ENCODE peak calls at places on chromosomes 1 and 21, in seven cellular contexts. U is cardiac muscle cell, I is MCF 10A, S is endodermal cell, H is H9, M is tibial nerve, N is endothelial cell. F is an unnamed sample.

GRCh38 chr1:206581571-206581981 is 30.7 kb downstream of the EIF2D start:
- DNase-seq in U (peak), I (no peak), S (no peak), H (no peak), M (peak), N (no peak), F (no peak)

GRCh38 chr1:88655685-88656299 is 28.3 kb upstream of the PKN2 start:
- DNase-seq in U (peak), I (peak), S (no peak), H (no peak), M (no peak), N (no peak), F (no peak)

GRCh38 chr1:183956559-183957188 is 80.9 kb downstream of the COLGALT2 start:
- DNase-seq in U (peak), I (peak), S (no peak), H (no peak), M (peak), N (no peak), F (no peak)

GRCh38 chr1:245822997-245823396 is 668.2 kb downstream of the KIF26B start:
- DNase-seq in U (peak), I (peak), S (no peak), H (no peak), M (no peak), N (no peak), F (no peak)

GRCh38 chr1:16111771-16112557 is 38.5 kb upstream of the FAM131C start:
- DNase-seq in U (peak), I (no peak), S (peak), H (peak), M (peak), N (no peak), F (no peak)

GRCh38 chr1:155009221-155009711 is 6.7 kb downstream of the ZBTB7B start:
- DNase-seq in U (no peak), I (no peak), S (no peak), H (no peak), M (no peak), N (no peak), F (no peak)

GRCh38 chr21:25240974-25241373 is 366.3 kb downstream of the MRPL39 start:
- DNase-seq in U (no peak), I (no peak), S (no peak), H (no peak), M (no peak), N (no peak), F (no peak)

GRCh38 chr1:245888809-245889208 is 618.3 kb downstream of the SMYD3 start:
- DNase-seq in U (peak), I (peak), S (peak), H (no peak), M (no peak), N (peak), F (no peak)

GRCh38 chr1:194873328-194873923 is 1687.0 kb upstream of the B3GALT2 start:
- DNase-seq in U (peak), I (peak), S (no peak), H (no peak), M (no peak), N (no peak), F (no peak)

GRCh38 chr1:229643996-229644748 is 18.1 kb downstream of the URB2 start:
- DNase-seq in U (peak), I (no peak), S (no peak), H (no peak), M (no peak), N (no peak), F (no peak)

GRCh38 chr1:151790940-151791651 is 796 bp upstream of the TDRKH start:
- DNase-seq in U (no peak), I (no peak), S (peak), H (no peak), M (no peak), N (peak), F (no peak)

GRCh38 chr1:9728451-9729295 is 77.1 kb downstream of the PIK3CD start:
- DNase-seq in U (no peak), I (peak), S (no peak), H (no peak), M (no peak), N (no peak), F (no peak)

GRCh38 chr1:247639381-247639981 is 34.1 kb downstream of the OR2G3 start:
- DNase-seq in U (peak), I (no peak), S (peak), H (peak), M (peak), N (no peak), F (peak)

GRCh38 chr1:23799570-23800395 is 771 bp downstream of the GALE start:
- DNase-seq in U (peak), I (peak), S (peak), H (peak), M (no peak), N (peak), F (no peak)

GRCh38 chr1:107057197-107058133 is 991 bp downstream of the PRMT6 start:
- DNase-seq in U (peak), I (peak), S (peak), H (peak), M (peak), N (peak), F (peak)

GRCh38 chr1:89149229-89149628 is 23.3 kb upstream of the GBP2 start:
- DNase-seq in U (peak), I (no peak), S (peak), H (peak), M (no peak), N (peak), F (no peak)

GRCh38 chr1:30515746-30516504 is 207.5 kb downstream of the MATN1 start:
- DNase-seq in U (no peak), I (no peak), S (peak), H (peak), M (no peak), N (no peak), F (peak)

GRCh38 chr1:151968058-151968457 is 25.6 kb downstream of the S100A10 start:
- DNase-seq in U (peak), I (peak), S (peak), H (peak), M (peak), N (no peak), F (no peak)

GRCh38 chr1:180931529-180931928 is 18.8 kb downstream of the KIAA1614 start:
- DNase-seq in U (no peak), I (no peak), S (no peak), H (no peak), M (no peak), N (no peak), F (no peak)

GRCh38 chr1:63674865-63675815 is 81.9 kb downstream of the PGM1 start:
- DNase-seq in U (peak), I (peak), S (no peak), H (no peak), M (no peak), N (no peak), F (no peak)

GRCh38 chr1:9250586-9251381 is 16.2 kb downstream of the H6PD start:
- DNase-seq in U (no peak), I (no peak), S (peak), H (no peak), M (no peak), N (no peak), F (no peak)

GRCh38 chr1:83857108-83857507 is 141.8 kb downstream of the TTLL7 start:
- DNase-seq in U (peak), I (peak), S (no peak), H (no peak), M (no peak), N (no peak), F (no peak)

GRCh38 chr1:180181048-180181447 is 26.4 kb downstream of the QSOX1 start:
- DNase-seq in U (no peak), I (peak), S (peak), H (no peak), M (peak), N (peak), F (peak)

GRCh38 chr1:32927441-32927840 is 26.3 kb upstream of the TMEM54 start:
- DNase-seq in U (no peak), I (no peak), S (no peak), H (no peak), M (no peak), N (no peak), F (no peak)

GRCh38 chr1:29504266-29504665 is 267.9 kb downstream of the PTPRU start:
- DNase-seq in U (no peak), I (no peak), S (peak), H (no peak), M (no peak), N (no peak), F (no peak)

GRCh38 chr1:246450485-246451251 is 56.4 kb downstream of the SMYD3 start:
- DNase-seq in U (peak), I (peak), S (no peak), H (no peak), M (no peak), N (no peak), F (no peak)

DNA sequence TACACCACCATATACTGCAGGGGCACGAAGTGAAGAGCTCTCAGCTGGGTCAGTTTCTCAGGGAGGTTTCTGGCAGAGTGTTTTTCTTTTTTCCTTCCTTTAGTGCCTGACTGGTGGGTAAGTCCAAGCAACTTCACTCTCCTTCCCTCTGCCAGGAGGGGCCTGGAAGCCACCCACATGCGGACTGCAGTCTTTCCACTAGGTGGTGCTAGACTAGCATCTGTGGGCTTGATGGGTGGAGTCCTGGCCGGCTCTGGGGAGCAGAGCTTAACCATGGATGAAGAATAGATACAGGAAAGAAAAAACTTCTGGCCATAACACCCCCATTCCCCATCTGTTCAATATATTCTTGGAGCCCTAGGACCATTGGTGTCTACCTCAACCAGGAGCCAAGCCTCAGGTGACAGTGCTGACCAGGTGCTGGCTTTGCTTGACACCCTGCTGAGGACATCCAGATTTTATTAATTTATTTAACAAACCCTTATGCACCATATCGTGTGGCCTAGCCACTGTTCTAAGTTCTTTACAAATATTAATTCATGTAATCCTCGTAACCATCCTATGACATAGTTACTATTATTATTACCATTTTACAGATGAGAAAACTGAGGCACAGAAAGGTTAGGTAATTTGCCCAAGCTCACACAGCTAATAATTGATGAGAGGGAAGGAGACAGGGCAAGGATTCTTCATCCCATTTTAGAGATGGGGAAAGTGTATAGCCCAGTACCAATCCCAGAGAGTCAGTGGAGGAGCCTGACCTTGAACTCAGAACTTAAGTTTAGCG is 126.7 kb upstream of the CSF3R start:
- DNase-seq in U (peak), I (peak), S (peak), H (peak), M (peak), N (peak), F (no peak)
- TF ChIP-seq CTCF in U (peak), I (peak), S (peak), H (peak), M (peak), N (peak), F (peak)

GRCh38 chr1:178587975-178588374 is 75.1 kb downstream of the TEX35 start:
- DNase-seq in U (no peak), I (no peak), S (no peak), H (no peak), M (no peak), N (no peak), F (no peak)
- TF ChIP-seq CTCF in U (peak), I (no peak), S (peak), H (peak), M (no peak), N (no peak), F (peak)

GRCh38 chr1:204207136-204207616 is 6.6 kb downstream of the GOLT1A start:
- DNase-seq in U (peak), I (peak), S (peak), H (peak), M (peak), N (peak), F (no peak)
- TF ChIP-seq CTCF in U (peak), I (peak), S (peak), H (peak), M (peak), N (peak), F (peak)

GRCh38 chr1:241503444-241503843 is 16.1 kb downstream of the FH start:
- DNase-seq in U (no peak), I (no peak), S (no peak), H (no peak), M (no peak), N (no peak), F (no peak)

DNA sequence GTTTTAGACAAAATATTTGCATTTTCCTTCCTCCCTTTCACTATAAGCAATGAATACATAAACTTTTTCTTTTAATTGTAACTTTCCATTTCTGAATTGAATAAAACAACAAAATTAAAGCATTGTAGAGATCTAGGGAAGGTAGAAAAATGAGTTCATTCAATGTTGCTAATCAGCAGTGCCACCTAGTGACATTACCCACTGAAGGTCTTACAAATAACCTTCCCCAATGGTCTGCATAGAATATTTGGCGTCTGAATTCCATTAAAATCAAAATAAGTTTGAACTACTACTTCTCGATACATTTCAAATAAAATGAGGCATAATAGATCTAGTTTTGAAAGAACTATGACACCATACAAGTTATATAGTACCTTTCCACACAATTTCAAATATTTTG is 19.6 kb downstream of the FH start:
- DNase-seq in U (peak), I (peak), S (peak), H (no peak), M (no peak), N (peak), F (no peak)
- TF ChIP-seq CTCF in U (peak), I (peak), S (peak), H (peak), M (peak), N (no peak), F (peak)

GRCh38 chr21:35019631-35020032 is 29.5 kb downstream of the RUNX1 start:
- DNase-seq in U (no peak), I (no peak), S (peak), H (no peak), M (no peak), N (no peak), F (no peak)
- TF ChIP-seq CTCF in U (no peak), I (no peak), S (no peak), H (no peak), M (no peak), N (no peak), F (no peak)

GRCh38 chr1:201026746-201027145 is 3.2 kb upstream of the KIF21B start:
- DNase-seq in U (no peak), I (no peak), S (no peak), H (no peak), M (no peak), N (no peak), F (no peak)

GRCh38 chr1:201026234-201026633 is 2.7 kb upstream of the KIF21B start:
- DNase-seq in U (no peak), I (no peak), S (no peak), H (no peak), M (no peak), N (no peak), F (no peak)

GRCh38 chr1:201024251-201024998 is 911 bp upstream of the KIF21B start:
- DNase-seq in U (no peak), I (no peak), S (peak), H (no peak), M (no peak), N (no peak), F (no peak)

GRCh38 chr1:201023517-201023902 is at the start of gene KIF21B:
- DNase-seq in U (peak), I (peak), S (peak), H (peak), M (peak), N (peak), F (peak)

GRCh38 chr1:201025571-201026002 is 2.1 kb upstream of the KIF21B start:
- DNase-seq in U (peak), I (peak), S (peak), H (peak), M (no peak), N (peak), F (no peak)
- TF ChIP-seq CTCF in U (peak), I (no peak), S (peak), H (peak), M (no peak), N (no peak), F (peak)

DNA sequence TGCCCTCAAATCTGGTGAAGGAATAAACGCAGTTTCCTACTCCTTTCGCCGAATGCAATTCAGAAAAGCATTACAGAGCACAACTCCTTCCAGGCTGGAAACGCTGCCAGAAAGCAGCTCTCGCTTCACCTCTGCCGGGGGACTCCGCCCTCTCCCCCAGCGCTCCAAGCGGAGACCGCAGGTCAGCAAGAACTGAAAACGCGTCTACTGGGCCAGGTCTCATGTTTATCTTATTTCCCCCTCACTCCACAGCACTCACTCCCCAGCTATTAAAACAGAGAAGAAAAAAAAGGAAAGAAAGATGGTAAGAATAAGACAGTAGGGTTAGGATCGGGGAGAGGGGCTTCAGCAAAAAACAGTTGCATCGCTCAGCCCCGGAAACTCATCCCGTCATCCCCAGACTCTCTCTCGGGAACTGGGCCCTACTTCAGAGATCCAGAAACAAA is 833 bp upstream of the RCOR3 start:
- DNase-seq in U (peak), I (peak), S (peak), H (peak), M (peak), N (peak), F (no peak)
- TF ChIP-seq CTCF in U (no peak), I (no peak), S (no peak), H (no peak), M (no peak), N (no peak), F (no peak)

GRCh38 chr1:92599184-92599583 is 112.5 kb upstream of the GFI1 start:
- DNase-seq in U (peak), I (peak), S (no peak), H (no peak), M (no peak), N (no peak), F (no peak)
- TF ChIP-seq CTCF in U (peak), I (peak), S (peak), H (peak), M (no peak), N (peak), F (peak)

GRCh38 chr1:150692720-150693119 is 4.2 kb downstream of the GOLPH3L start:
- DNase-seq in U (no peak), I (no peak), S (no peak), H (no peak), M (no peak), N (no peak), F (no peak)
- TF ChIP-seq CTCF in U (no peak), I (no peak), S (no peak), H (no peak), M (no peak), N (no peak), F (no peak)

GRCh38 chr1:226310637-226311195 is 1.8 kb upstream of the LIN9 start:
- DNase-seq in U (no peak), I (peak), S (no peak), H (no peak), M (no peak), N (no peak), F (no peak)

GRCh38 chr1:226308723-226309397 is at the start of gene LIN9:
- DNase-seq in U (peak), I (peak), S (peak), H (peak), M (peak), N (peak), F (no peak)

GRCh38 chr1:226308166-226308722 is 720 bp downstream of the LIN9 start:
- DNase-seq in U (no peak), I (no peak), S (no peak), H (no peak), M (no peak), N (no peak), F (no peak)

GRCh38 chr1:226310123-226310540 is 1.2 kb upstream of the LIN9 start:
- DNase-seq in U (no peak), I (peak), S (no peak), H (no peak), M (no peak), N (no peak), F (no peak)

DNA sequence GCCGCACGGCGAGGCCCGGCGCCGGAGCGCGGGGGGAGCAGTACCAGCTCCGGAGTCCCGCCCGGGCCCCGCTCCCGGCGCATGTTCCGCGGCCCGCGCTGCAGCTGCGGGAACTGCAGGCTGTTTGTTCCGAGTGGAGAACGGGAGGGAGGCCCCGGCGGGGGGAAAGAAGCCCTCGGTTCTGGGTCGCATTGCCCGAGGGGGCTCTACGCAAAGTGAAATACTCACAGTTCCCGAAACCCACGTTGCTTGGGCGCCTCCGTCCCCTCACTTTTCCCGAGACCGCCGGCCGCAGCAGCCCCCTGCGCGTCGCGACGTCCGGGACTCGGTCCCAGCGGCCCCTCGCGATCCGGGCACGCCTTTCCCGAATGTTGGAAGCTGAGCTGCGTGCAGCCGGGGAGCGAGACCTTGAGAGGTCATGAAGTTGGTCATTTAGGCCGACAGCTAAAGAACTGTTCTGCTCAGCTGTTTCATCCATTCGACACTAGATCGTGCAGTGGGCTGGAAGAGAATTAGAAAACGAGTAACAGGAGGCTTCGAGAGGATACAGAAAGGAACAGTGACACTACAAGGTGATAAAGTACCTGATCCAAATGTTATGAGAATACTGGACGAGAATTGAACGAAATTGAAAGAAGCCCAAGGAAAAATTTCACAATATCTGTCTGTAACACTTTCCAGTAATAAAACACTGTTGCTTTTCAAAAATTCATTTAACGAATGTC is 596 bp upstream of the LIN9 start:
- DNase-seq in U (peak), I (peak), S (no peak), H (no peak), M (no peak), N (no peak), F (no peak)
- TF ChIP-seq CTCF in U (no peak), I (no peak), S (peak), H (peak), M (peak), N (no peak), F (peak)